ENCODE peak calls at places on chromosomes 6 and 20, in four cellular contexts. One of them, this sample, is unnamed.

GRCh38 chr6:6772751-6773150 is 184.2 kb downstream of the LY86 start:
- DNase-seq in RWPE1: no peak
- DNase-seq in SK-N-DZ: no peak
- DNase-seq in PC-3: no peak
- DNase-seq in this sample: no peak

GRCh38 chr6:56961151-56961550 is 6.2 kb downstream of the BEND6 start:
- DNase-seq in RWPE1: no peak
- DNase-seq in SK-N-DZ: no peak
- DNase-seq in PC-3: peak
- DNase-seq in this sample: no peak

GRCh38 chr6:160447350-160447749 is 99.2 kb downstream of the SLC22A3 start:
- DNase-seq in RWPE1: no peak
- DNase-seq in SK-N-DZ: no peak
- DNase-seq in PC-3: no peak
- DNase-seq in this sample: no peak

GRCh38 chr6:79558099-79558498 is 20.9 kb upstream of the LCA5 start:
- DNase-seq in RWPE1: no peak
- DNase-seq in SK-N-DZ: no peak
- DNase-seq in PC-3: no peak
- DNase-seq in this sample: no peak

GRCh38 chr6:128239146-128239545 is 281.3 kb downstream of the PTPRK start:
- DNase-seq in RWPE1: no peak
- DNase-seq in SK-N-DZ: no peak
- DNase-seq in PC-3: no peak
- DNase-seq in this sample: no peak

GRCh38 chr6:137871299-137871698 is 4.2 kb downstream of the TNFAIP3 start:
- DNase-seq in RWPE1: no peak
- DNase-seq in SK-N-DZ: no peak
- DNase-seq in PC-3: no peak
- DNase-seq in this sample: no peak

GRCh38 chr6:170091000-170091638 is 199.8 kb downstream of the DLL1 start:
- DNase-seq in RWPE1: no peak
- DNase-seq in SK-N-DZ: no peak
- DNase-seq in PC-3: no peak
- DNase-seq in this sample: no peak

GRCh38 chr6:63881791-63882190 is 246.2 kb downstream of the PHF3 start:
- DNase-seq in RWPE1: no peak
- DNase-seq in SK-N-DZ: no peak
- DNase-seq in PC-3: no peak
- DNase-seq in this sample: no peak

GRCh38 chr20:5234158-5234557 is 82.6 kb downstream of the PROKR2 start:
- DNase-seq in RWPE1: no peak
- DNase-seq in SK-N-DZ: no peak
- DNase-seq in PC-3: no peak
- DNase-seq in this sample: no peak

GRCh38 chr20:21099653-21100589 is 6.2 kb downstream of the LINC00237 start:
- DNase-seq in RWPE1: peak
- DNase-seq in SK-N-DZ: no peak
- DNase-seq in PC-3: no peak
- DNase-seq in this sample: peak

GRCh38 chr6:161319231-161319630 is 45.4 kb upstream of the AGPAT4 start:
- DNase-seq in RWPE1: no peak
- DNase-seq in SK-N-DZ: no peak
- DNase-seq in PC-3: no peak
- DNase-seq in this sample: peak

GRCh38 chr6:138377844-138378243 is at the start of gene SMIM28:
- DNase-seq in RWPE1: no peak
- DNase-seq in SK-N-DZ: no peak
- DNase-seq in PC-3: no peak
- DNase-seq in this sample: no peak

GRCh38 chr6:83309344-83309743 is 116.2 kb downstream of the RWDD2A start:
- DNase-seq in RWPE1: peak
- DNase-seq in SK-N-DZ: no peak
- DNase-seq in PC-3: no peak
- DNase-seq in this sample: no peak

GRCh38 chr20:23655551-23656211 is 17.9 kb upstream of the CST3 start:
- DNase-seq in RWPE1: no peak
- DNase-seq in SK-N-DZ: no peak
- DNase-seq in PC-3: no peak
- DNase-seq in this sample: peak

GRCh38 chr6:70831427-70831826 is 125.4 kb downstream of the B3GAT2 start:
- DNase-seq in RWPE1: no peak
- DNase-seq in SK-N-DZ: no peak
- DNase-seq in PC-3: no peak
- DNase-seq in this sample: no peak

GRCh38 chr6:152816055-152816454 is 65.5 kb downstream of the VIP start:
- DNase-seq in RWPE1: no peak
- DNase-seq in SK-N-DZ: peak
- DNase-seq in PC-3: no peak
- DNase-seq in this sample: no peak

This sample was measured in anterior cingulate cortex.